ENCODE peak calls at places on chromosomes 7 and 10, in five cellular contexts. W is HFFc6, A is AG04449, C is brain microvascular endothelial cell, U is NCI-H2081. V is an unnamed sample.

GRCh38 chr7:66313913-66314568 is 108.9 kb downstream of the TPST1 start:
- DNase-seq in A (no peak), W (no peak), U (no peak), C (no peak), V (no peak)

GRCh38 chr10:6843477-6843876 is 263.4 kb upstream of the PRKCQ start:
- DNase-seq in W (no peak), U (no peak), A (no peak), C (no peak), V (peak; percentile 4)

GRCh38 chr7:95784796-95785195 is 12.4 kb downstream of the DYNC1I1 start:
- DNase-seq in W (no peak), A (no peak), U (no peak), C (no peak), V (no peak)

GRCh38 chr10:17474595-17474994 is 20.2 kb upstream of the ST8SIA6 start:
- DNase-seq in U (peak; percentile 33), W (peak; percentile 18), C (no peak), A (no peak), V (peak; percentile 12)

GRCh38 chr10:102627446-102628293 is 16.6 kb upstream of the TRIM8 start:
- DNase-seq in U (no peak), W (peak; percentile 36), A (no peak), C (peak; percentile 61), V (peak; percentile 68)

GRCh38 chr7:92527300-92528187 is 776 bp downstream of the PEX1 start:
- DNase-seq in U (peak; percentile 65), A (no peak), W (peak; percentile 53), C (peak; percentile 48), V (peak; percentile 51)

GRCh38 chr10:28429573-28430216 is 103.2 kb upstream of the WAC start:
- DNase-seq in U (no peak), W (peak; percentile 53), C (no peak), A (no peak), V (no peak)

GRCh38 chr10:28690545-28690944 is 13.2 kb downstream of the BAMBI start:
- DNase-seq in A (no peak), W (no peak), U (no peak), C (no peak), V (no peak)

GRCh38 chr10:99534939-99535763 is 2.4 kb downstream of the NKX2-3 start:
- DNase-seq in A (no peak), C (no peak), W (no peak), U (peak; percentile 24), V (peak; percentile 55)

GRCh38 chr10:78410046-78410965 is 376.6 kb downstream of the RPS24 start:
- DNase-seq in C (no peak), W (no peak), U (no peak), A (no peak), V (no peak)

GRCh38 chr7:68246189-68246633 is 1249.6 kb downstream of the TYW1 start:
- DNase-seq in U (peak; percentile 53), A (no peak), W (no peak), C (no peak), V (no peak)

GRCh38 chr10:92240289-92241157 is 50.4 kb downstream of the CPEB3 start:
- DNase-seq in A (no peak), U (peak; percentile 76), C (peak; percentile 72), W (peak; percentile 57), V (peak; percentile 60)

GRCh38 chr10:127117125-127117524 is 79.3 kb downstream of the INSYN2A start:
- DNase-seq in W (peak; percentile 35), A (no peak), C (peak; percentile 64), U (no peak), V (peak; percentile 5)

GRCh38 chr7:45092100-45092930 is 3.5 kb upstream of the NACAD start:
- DNase-seq in W (peak; percentile 66), U (no peak), C (no peak), A (no peak), V (no peak)

GRCh38 chr7:3294432-3295100 is 6.5 kb upstream of the SDK1 start:
- DNase-seq in A (no peak), W (no peak), C (no peak), U (peak; percentile 95), V (no peak)

GRCh38 chr10:23656735-23657134 is 217.9 kb downstream of the OTUD1 start:
- DNase-seq in A (no peak), C (no peak), W (no peak), U (no peak), V (no peak)

GRCh38 chr7:139602143-139602722 is 78.7 kb downstream of the CLEC2L start:
- DNase-seq in A (peak; percentile 10), C (peak; percentile 24), W (peak; percentile 45), U (peak; percentile 45), V (peak; percentile 46)

GRCh38 chr10:109979215-109979614 is 28.6 kb upstream of the ADD3 start:
- DNase-seq in A (no peak), C (no peak), W (no peak), U (no peak), V (no peak)

GRCh38 chr10:79178614-79179403 is 110.0 kb downstream of the ZMIZ1 start:
- DNase-seq in A (no peak), W (peak; percentile 68), U (peak; percentile 46), C (peak; percentile 77), V (peak; percentile 63)

GRCh38 chr10:3208481-3209406 is 36.2 kb upstream of the PITRM1 start:
- DNase-seq in C (no peak), W (no peak), A (no peak), U (no peak), V (no peak)

GRCh38 chr10:75431180-75432111 is at the start of gene LRMDA:
- DNase-seq in U (no peak), C (no peak), A (no peak), W (no peak), V (no peak)

GRCh38 chr10:29183304-29183918 is 105.5 kb upstream of the LYZL1 start:
- DNase-seq in U (no peak), A (no peak), C (no peak), W (no peak), V (no peak)

GRCh38 chr10:133372507-133372906 is 647 bp downstream of the ECHS1 start:
- DNase-seq in A (no peak), W (no peak), C (no peak), U (no peak), V (no peak)

GRCh38 chr10:33459597-33459996 is 125.1 kb upstream of the NRP1 start:
- DNase-seq in U (peak; percentile 1), W (peak; percentile 49), C (no peak), A (no peak), V (peak; percentile 40)

GRCh38 chr10:43230909-43231522 is 35.8 kb downstream of the RASGEF1A start:
- DNase-seq in A (no peak), W (no peak), U (no peak), C (no peak), V (no peak)

GRCh38 chr10:30967654-30968421 is 63.8 kb downstream of the ZNF438 start:
- DNase-seq in C (no peak), A (no peak), W (no peak), U (no peak), V (no peak)

GRCh38 chr7:19001854-19002253 is 115.6 kb downstream of the TWIST1 start:
- DNase-seq in A (no peak), U (no peak), C (no peak), W (no peak), V (no peak)

GRCh38 chr7:108525327-108525984 is 479 bp downstream of the PNPLA8 start:
- DNase-seq in U (peak; percentile 92), A (no peak), W (peak; percentile 75), C (peak; percentile 57), V (peak; percentile 76)

GRCh38 chr7:135923700-135924261 is 53.4 kb downstream of the MTPN start:
- DNase-seq in A (peak; percentile 67), U (no peak), W (peak; percentile 98), C (peak; percentile 99), V (peak; percentile 93)

GRCh38 chr7:101614939-101615302 is 14.2 kb downstream of the MYL10 start:
- DNase-seq in A (no peak), C (no peak), U (no peak), W (peak; percentile 32), V (no peak)

GRCh38 chr10:102654969-102655368 is 10.7 kb downstream of the TRIM8 start:
- DNase-seq in U (no peak), C (no peak), A (no peak), W (no peak), V (no peak)

GRCh38 chr7:105010538-105011523 is 3.2 kb upstream of the KMT2E start:
- DNase-seq in C (no peak), U (no peak), A (no peak), W (no peak), V (peak; percentile 45)

GRCh38 chr10:104589871-104590270 is 51.2 kb upstream of the SORCS3 start:
- DNase-seq in W (peak; percentile 77), C (peak; percentile 27), A (no peak), U (no peak), V (peak; percentile 42)

GRCh38 chr7:27185013-27185707 is at the start of gene HOXA11:
- DNase-seq in W (peak; percentile 97), C (no peak), U (peak; percentile 63), A (no peak), V (peak; percentile 98)

GRCh38 chr10:4283841-4284610 is 499.0 kb upstream of the KLF6 start:
- DNase-seq in C (no peak), W (peak; percentile 18), A (peak; percentile 61), U (no peak), V (peak; percentile 91)

GRCh38 chr7:27492224-27492623 is 170.5 kb downstream of the HIBADH start:
- DNase-seq in C (no peak), A (no peak), U (no peak), W (no peak), V (no peak)

GRCh38 chr7:92729751-92730150 is 106.6 kb downstream of the CDK6 start:
- DNase-seq in A (no peak), W (no peak), C (no peak), U (no peak), V (no peak)

V was measured in HCEC 1CT.